ENCODE peak calls at places on chromosomes 6 and 20, in ten cellular contexts. C, E, V, M, I, K, H, N, F and R are unnamed samples.

GRCh38 chr6:132364675-132365074 is 36.6 kb downstream of the MOXD1 start:
- DNase-seq in C (no peak), E (no peak), V (no peak), M (no peak), I (no peak), K (no peak), H (no peak), N (no peak), F (no peak), R (no peak)

GRCh38 chr6:158416841-158417759 is 104.8 kb downstream of the TULP4 start:
- DNase-seq in C (no peak), E (no peak), V (no peak), M (peak), I (no peak), K (no peak), H (no peak), N (no peak), F (no peak), R (no peak)

GRCh38 chr6:82227770-82228169 is 19.8 kb downstream of the IBTK start:
- DNase-seq in C (no peak), E (no peak), V (no peak), M (no peak), I (no peak), K (no peak), H (no peak), N (no peak), F (no peak), R (no peak)

GRCh38 chr6:13920584-13920983 is 4.2 kb upstream of the RNF182 start:
- DNase-seq in C (peak), E (no peak), V (no peak), M (no peak), I (no peak), K (peak), H (no peak), N (no peak), F (no peak), R (no peak)

GRCh38 chr6:24517659-24518538 is 23.1 kb downstream of the ALDH5A1 start:
- DNase-seq in C (no peak), E (no peak), V (no peak), M (no peak), I (no peak), K (no peak), H (no peak), N (no peak), F (no peak), R (no peak)

GRCh38 chr6:141105481-141105880 is 1027.2 kb upstream of the GJE1 start:
- DNase-seq in C (no peak), E (no peak), V (no peak), M (peak), I (no peak), K (no peak), H (no peak), N (no peak), F (no peak), R (no peak)

GRCh38 chr6:136923116-136923953 is 1.2 kb downstream of the SLC35D3 start:
- DNase-seq in C (no peak), E (no peak), V (no peak), M (no peak), I (no peak), K (no peak), H (no peak), N (no peak), F (no peak), R (peak)

GRCh38 chr6:2147737-2148448 is 97.5 kb downstream of the GMDS start:
- DNase-seq in C (no peak), E (no peak), V (no peak), M (peak), I (no peak), K (no peak), H (no peak), N (no peak), F (no peak), R (no peak)

GRCh38 chr6:118886641-118887040 is 7.3 kb upstream of the ASF1A start:
- DNase-seq in C (no peak), E (no peak), V (no peak), M (no peak), I (no peak), K (no peak), H (no peak), N (no peak), F (no peak), R (no peak)

GRCh38 chr6:43926644-43927524 is 156.9 kb downstream of the VEGFA start:
- DNase-seq in C (peak), E (no peak), V (peak), M (peak), I (peak), K (peak), H (no peak), N (peak), F (peak), R (peak)

GRCh38 chr6:88814909-88815308 is 148.5 kb downstream of the RNGTT start:
- DNase-seq in C (peak), E (no peak), V (no peak), M (no peak), I (no peak), K (no peak), H (no peak), N (no peak), F (no peak), R (no peak)

GRCh38 chr6:49332781-49333180 is 130.3 kb downstream of the MMUT start:
- DNase-seq in C (no peak), E (no peak), V (no peak), M (no peak), I (no peak), K (no peak), H (no peak), N (no peak), F (no peak), R (no peak)

GRCh38 chr6:53461041-53461656 is 83.8 kb downstream of the GCLC start:
- DNase-seq in C (no peak), E (no peak), V (no peak), M (no peak), I (no peak), K (no peak), H (no peak), N (no peak), F (no peak), R (no peak)

GRCh38 chr6:166406197-166406596 is 23.5 kb upstream of the MPC1 start:
- DNase-seq in C (no peak), E (no peak), V (no peak), M (no peak), I (no peak), K (no peak), H (no peak), N (no peak), F (no peak), R (no peak)

GRCh38 chr6:2127484-2127911 is 117.9 kb downstream of the GMDS start:
- DNase-seq in C (peak), E (no peak), V (no peak), M (no peak), I (no peak), K (peak), H (peak), N (peak), F (no peak), R (peak)

GRCh38 chr6:33299237-33299944 is 649 bp upstream of the RGL2 start:
- DNase-seq in C (peak), E (peak), V (peak), M (peak), I (peak), K (peak), H (peak), N (peak), F (peak), R (peak)
- TF ChIP-seq POLR2A in C (peak), E (peak), V (peak), M (peak), I (peak), K (peak), H (no peak), N (peak), F (no peak), R (peak)

GRCh38 chr20:33148040-33148439 is 19.9 kb upstream of the BPIFA2 start:
- DNase-seq in C (no peak), E (no peak), V (no peak), M (no peak), I (no peak), K (no peak), H (no peak), N (no peak), F (peak), R (no peak)
- TF ChIP-seq POLR2A in C (no peak), E (no peak), V (no peak), M (no peak), I (no peak), K (no peak), H (no peak), N (no peak), F (no peak), R (no peak)

GRCh38 chr6:109644131-109644530 is 46.9 kb downstream of the AK9 start:
- DNase-seq in C (no peak), E (no peak), V (no peak), M (no peak), I (no peak), K (no peak), H (no peak), N (no peak), F (no peak), R (no peak)
- TF ChIP-seq POLR2A in C (no peak), E (no peak), V (no peak), M (no peak), I (no peak), K (no peak), H (no peak), N (no peak), F (no peak), R (no peak)

GRCh38 chr6:47133230-47134000 is 91.3 kb upstream of the ADGRF1 start:
- DNase-seq in C (peak), E (no peak), V (no peak), M (no peak), I (no peak), K (no peak), H (no peak), N (no peak), F (no peak), R (no peak)

GRCh38 chr6:47135772-47136171 is 93.6 kb upstream of the ADGRF1 start:
- DNase-seq in C (peak), E (no peak), V (peak), M (peak), I (no peak), K (no peak), H (no peak), N (peak), F (no peak), R (no peak)

GRCh38 chr6:47134476-47135189 is 92.5 kb upstream of the ADGRF1 start:
- DNase-seq in C (peak), E (no peak), V (peak), M (peak), I (no peak), K (no peak), H (no peak), N (peak), F (no peak), R (peak)

GRCh38 chr6:47138046-47138445 is 95.9 kb upstream of the ADGRF1 start:
- DNase-seq in C (no peak), E (no peak), V (no peak), M (peak), I (no peak), K (no peak), H (no peak), N (no peak), F (no peak), R (peak)

DNA sequence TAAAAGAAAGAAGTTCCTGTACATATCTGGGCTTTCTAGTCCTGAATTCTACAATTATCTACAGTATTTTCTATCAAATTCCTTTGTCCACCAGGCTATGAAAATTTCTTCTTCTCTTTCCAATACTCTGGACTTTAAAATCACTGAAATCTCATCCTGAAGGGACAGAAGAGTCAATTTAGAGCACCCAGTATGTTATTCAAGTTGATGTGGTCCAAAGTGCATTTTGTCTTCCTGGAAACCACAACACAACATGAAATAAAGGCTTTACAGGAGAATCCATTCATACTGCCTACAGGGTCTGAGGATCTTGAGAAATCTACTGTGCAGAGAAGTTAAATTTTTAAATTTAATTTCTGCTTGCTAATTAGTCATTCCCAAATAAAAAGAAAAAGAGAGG is 94.9 kb upstream of the ADGRF1 start:
- DNase-seq in C (no peak), E (no peak), V (no peak), M (no peak), I (no peak), K (no peak), H (no peak), N (no peak), F (no peak), R (no peak)
- TF ChIP-seq POLR2A in C (no peak), E (no peak), V (no peak), M (no peak), I (no peak), K (no peak), H (no peak), N (no peak), F (no peak), R (no peak)

GRCh38 chr20:62623488-62624324 is 18.6 kb upstream of the SLCO4A1 start:
- DNase-seq in C (peak), E (peak), V (peak), M (peak), I (peak), K (peak), H (peak), N (peak), F (peak), R (peak)
- TF ChIP-seq POLR2A in C (peak), E (peak), V (peak), M (no peak), I (peak), K (peak), H (peak), N (peak), F (no peak), R (peak)

GRCh38 chr20:3209023-3209945 is at the start of gene ITPA:
- DNase-seq in C (peak), E (peak), V (peak), M (peak), I (peak), K (peak), H (peak), N (peak), F (peak), R (peak)
- TF ChIP-seq POLR2A in C (peak), E (peak), V (peak), M (peak), I (no peak), K (no peak), H (no peak), N (peak), F (no peak), R (peak)

DNA sequence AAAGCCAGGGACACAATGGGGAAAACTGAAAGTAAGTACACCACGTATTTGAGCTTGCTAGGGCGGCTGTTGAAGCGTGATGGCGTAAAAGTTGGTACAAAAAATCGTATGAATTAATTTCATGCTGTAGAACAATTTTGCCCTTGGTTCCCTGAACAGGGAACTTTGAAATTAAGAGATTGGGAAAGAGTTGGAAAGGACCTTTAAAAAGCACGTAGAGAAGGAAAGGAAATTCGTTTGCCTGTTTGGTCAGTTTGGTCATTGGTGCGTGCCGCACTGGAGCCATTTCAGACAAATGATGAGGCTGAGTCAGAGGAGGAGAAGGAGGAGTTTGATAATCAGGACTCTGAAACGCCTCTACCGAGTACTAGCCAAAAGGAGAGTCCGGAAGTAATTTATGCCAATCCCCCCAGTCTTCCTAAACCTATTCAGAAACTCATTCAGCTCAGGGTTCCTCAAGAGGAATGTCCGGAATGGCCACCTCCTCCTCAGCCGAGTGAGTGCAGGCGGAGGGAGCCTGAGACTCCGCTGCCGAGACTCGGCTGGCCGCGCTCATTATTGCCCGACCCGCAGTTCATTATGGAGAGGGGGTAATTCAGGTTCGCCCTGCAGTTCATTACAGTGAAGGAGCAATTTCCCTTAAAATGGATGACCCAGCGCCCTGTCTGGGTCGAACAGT is 59.2 kb upstream of the PRSS16 start:
- DNase-seq in C (peak), E (peak), V (no peak), M (peak), I (peak), K (peak), H (peak), N (peak), F (peak), R (peak)
- TF ChIP-seq POLR2A in C (peak), E (peak), V (no peak), M (peak), I (peak), K (peak), H (no peak), N (peak), F (no peak), R (peak)